ENCODE peak calls at places on chromosomes 4 and X, in nine cellular contexts. One of them, this sample, is unnamed.

GRCh38 chr4:128635939-128636551 is 173.5 kb upstream of the JADE1 start:
- DNase-seq in endothelial cell: no peak
- DNase-seq in progenitor cell of endocrine pancreas: no peak
- DNase-seq in brain microvascular endothelial cell: no peak
- DNase-seq in PC-3: no peak
- DNase-seq in testis: no peak
- DNase-seq in WTC11: no peak
- DNase-seq in heart right ventricle: no peak
- DNase-seq in kidney epithelial cell: no peak
- DNase-seq in this sample: no peak

GRCh38 chr4:107482546-107482945 is 237.5 kb downstream of the PAPSS1 start:
- DNase-seq in kidney epithelial cell: no peak
- DNase-seq in WTC11: no peak
- DNase-seq in testis: no peak
- DNase-seq in brain microvascular endothelial cell: no peak
- DNase-seq in PC-3: no peak
- DNase-seq in progenitor cell of endocrine pancreas: no peak
- DNase-seq in endothelial cell: no peak
- DNase-seq in heart right ventricle: no peak
- DNase-seq in this sample: no peak

GRCh38 chrX:19571708-19572107 is 56.4 kb upstream of the MAP3K15 start:
- DNase-seq in endothelial cell: no peak
- DNase-seq in progenitor cell of endocrine pancreas: no peak
- DNase-seq in kidney epithelial cell: no peak
- DNase-seq in brain microvascular endothelial cell: no peak
- DNase-seq in testis: no peak
- DNase-seq in PC-3: no peak
- DNase-seq in WTC11: no peak
- DNase-seq in heart right ventricle: no peak
- DNase-seq in this sample: no peak

GRCh38 chr4:15413010-15413622 is 14.7 kb upstream of the C1QTNF7 start:
- DNase-seq in progenitor cell of endocrine pancreas: no peak
- DNase-seq in PC-3: no peak
- DNase-seq in endothelial cell: no peak
- DNase-seq in WTC11: no peak
- DNase-seq in kidney epithelial cell: no peak
- DNase-seq in testis: no peak
- DNase-seq in brain microvascular endothelial cell: no peak
- DNase-seq in heart right ventricle: no peak
- DNase-seq in this sample: no peak

GRCh38 chr4:73870260-73870659 is 1.1 kb downstream of the CXCL1 start:
- DNase-seq in endothelial cell: no peak
- DNase-seq in PC-3: peak
- DNase-seq in WTC11: no peak
- DNase-seq in heart right ventricle: no peak
- DNase-seq in testis: no peak
- DNase-seq in brain microvascular endothelial cell: no peak
- DNase-seq in kidney epithelial cell: no peak
- DNase-seq in progenitor cell of endocrine pancreas: no peak
- DNase-seq in this sample: no peak

GRCh38 chr4:139735381-139736256 is 70.0 kb downstream of the MGST2 start:
- DNase-seq in kidney epithelial cell: no peak
- DNase-seq in WTC11: peak
- DNase-seq in PC-3: no peak
- DNase-seq in testis: peak
- DNase-seq in endothelial cell: peak
- DNase-seq in heart right ventricle: no peak
- DNase-seq in progenitor cell of endocrine pancreas: peak
- DNase-seq in brain microvascular endothelial cell: peak
- DNase-seq in this sample: peak

GRCh38 chrX:108304210-108304609 is 134.0 kb downstream of the COL4A6 start:
- DNase-seq in testis: no peak
- DNase-seq in kidney epithelial cell: no peak
- DNase-seq in PC-3: peak
- DNase-seq in heart right ventricle: no peak
- DNase-seq in endothelial cell: no peak
- DNase-seq in brain microvascular endothelial cell: no peak
- DNase-seq in progenitor cell of endocrine pancreas: no peak
- DNase-seq in WTC11: no peak
- DNase-seq in this sample: no peak

GRCh38 chr4:101730291-101731117 is 60.0 kb upstream of the BANK1 start:
- DNase-seq in PC-3: peak
- DNase-seq in progenitor cell of endocrine pancreas: peak
- DNase-seq in endothelial cell: peak
- DNase-seq in testis: peak
- DNase-seq in WTC11: peak
- DNase-seq in heart right ventricle: peak
- DNase-seq in kidney epithelial cell: peak
- DNase-seq in brain microvascular endothelial cell: peak
- DNase-seq in this sample: peak

GRCh38 chr4:188254211-188254610 is 115.0 kb downstream of the TRIML1 start:
- DNase-seq in PC-3: no peak
- DNase-seq in brain microvascular endothelial cell: peak
- DNase-seq in kidney epithelial cell: no peak
- DNase-seq in heart right ventricle: no peak
- DNase-seq in progenitor cell of endocrine pancreas: no peak
- DNase-seq in testis: no peak
- DNase-seq in endothelial cell: no peak
- DNase-seq in WTC11: no peak
- DNase-seq in this sample: no peak

GRCh38 chr4:149344436-149344835 is 471.2 kb downstream of the IQCM start:
- DNase-seq in WTC11: no peak
- DNase-seq in kidney epithelial cell: peak
- DNase-seq in PC-3: peak
- DNase-seq in heart right ventricle: no peak
- DNase-seq in testis: no peak
- DNase-seq in endothelial cell: no peak
- DNase-seq in brain microvascular endothelial cell: peak
- DNase-seq in progenitor cell of endocrine pancreas: no peak
- DNase-seq in this sample: no peak

GRCh38 chr4:180557348-180557747 is 1685.9 kb upstream of the TENM3 start:
- DNase-seq in heart right ventricle: no peak
- DNase-seq in kidney epithelial cell: no peak
- DNase-seq in WTC11: no peak
- DNase-seq in progenitor cell of endocrine pancreas: no peak
- DNase-seq in PC-3: peak
- DNase-seq in testis: no peak
- DNase-seq in endothelial cell: no peak
- DNase-seq in brain microvascular endothelial cell: no peak
- DNase-seq in this sample: no peak
- TF ChIP-seq CTCF in heart right ventricle: no peak
- TF ChIP-seq CTCF in kidney epithelial cell: peak
- TF ChIP-seq CTCF in WTC11: peak
- TF ChIP-seq CTCF in progenitor cell of endocrine pancreas: peak
- TF ChIP-seq CTCF in PC-3: peak
- TF ChIP-seq CTCF in testis: no peak
- TF ChIP-seq CTCF in endothelial cell: peak
- TF ChIP-seq CTCF in brain microvascular endothelial cell: peak
- TF ChIP-seq CTCF in this sample: peak

GRCh38 chr4:181416966-181417365 is 826.2 kb upstream of the TENM3 start:
- DNase-seq in heart right ventricle: no peak
- DNase-seq in brain microvascular endothelial cell: no peak
- DNase-seq in endothelial cell: no peak
- DNase-seq in PC-3: no peak
- DNase-seq in WTC11: no peak
- DNase-seq in progenitor cell of endocrine pancreas: no peak
- DNase-seq in testis: peak
- DNase-seq in kidney epithelial cell: no peak
- DNase-seq in this sample: no peak
- TF ChIP-seq CTCF in heart right ventricle: no peak
- TF ChIP-seq CTCF in brain microvascular endothelial cell: no peak
- TF ChIP-seq CTCF in endothelial cell: no peak
- TF ChIP-seq CTCF in PC-3: no peak
- TF ChIP-seq CTCF in WTC11: no peak
- TF ChIP-seq CTCF in progenitor cell of endocrine pancreas: no peak
- TF ChIP-seq CTCF in testis: no peak
- TF ChIP-seq CTCF in kidney epithelial cell: no peak
- TF ChIP-seq CTCF in this sample: no peak

DNA sequence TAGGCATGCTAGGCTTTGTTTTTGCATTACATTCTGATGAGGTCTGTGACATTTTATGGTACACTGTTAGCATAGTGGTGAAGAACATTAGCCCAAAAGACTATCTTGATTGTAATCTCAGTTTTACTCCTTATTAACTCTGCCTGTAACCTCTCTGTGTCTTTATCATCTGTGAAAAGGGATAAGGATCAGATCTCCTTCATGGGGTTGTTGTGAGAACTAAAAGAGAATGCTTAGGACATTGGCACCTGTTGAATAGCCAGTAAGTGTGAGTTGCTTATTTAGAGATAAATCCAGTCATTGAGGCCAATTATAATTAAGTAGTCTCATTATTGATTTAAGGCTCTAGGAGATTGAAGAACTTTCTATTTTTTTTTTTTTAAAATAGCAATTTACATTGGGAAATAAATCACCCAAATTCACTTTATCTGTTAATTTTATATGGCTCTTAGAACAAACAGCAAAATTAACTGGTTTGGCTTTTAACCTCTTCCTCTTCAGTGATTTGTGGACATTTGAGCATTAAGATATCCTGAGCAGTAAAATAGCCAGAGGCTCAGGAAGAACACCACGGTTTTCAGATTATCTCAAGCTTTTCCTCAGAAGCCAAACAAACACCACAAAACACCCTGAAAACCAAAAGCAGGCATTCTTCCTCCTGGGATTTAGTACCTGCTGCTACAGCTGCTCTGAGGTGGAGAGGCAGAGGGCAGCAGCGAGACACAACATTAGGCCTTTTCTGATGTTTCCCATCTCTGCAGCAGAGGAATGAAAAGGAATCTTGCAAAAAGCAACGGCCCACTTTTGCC is 192.9 kb downstream of the ARHGAP10 start:
- DNase-seq in heart right ventricle: peak
- DNase-seq in testis: peak
- DNase-seq in progenitor cell of endocrine pancreas: no peak
- DNase-seq in WTC11: peak
- DNase-seq in endothelial cell: peak
- DNase-seq in PC-3: peak
- DNase-seq in kidney epithelial cell: no peak
- DNase-seq in brain microvascular endothelial cell: peak
- DNase-seq in this sample: peak
- TF ChIP-seq CTCF in heart right ventricle: peak
- TF ChIP-seq CTCF in testis: no peak
- TF ChIP-seq CTCF in progenitor cell of endocrine pancreas: peak
- TF ChIP-seq CTCF in WTC11: no peak
- TF ChIP-seq CTCF in endothelial cell: no peak
- TF ChIP-seq CTCF in PC-3: peak
- TF ChIP-seq CTCF in kidney epithelial cell: peak
- TF ChIP-seq CTCF in brain microvascular endothelial cell: peak
- TF ChIP-seq CTCF in this sample: peak

DNA sequence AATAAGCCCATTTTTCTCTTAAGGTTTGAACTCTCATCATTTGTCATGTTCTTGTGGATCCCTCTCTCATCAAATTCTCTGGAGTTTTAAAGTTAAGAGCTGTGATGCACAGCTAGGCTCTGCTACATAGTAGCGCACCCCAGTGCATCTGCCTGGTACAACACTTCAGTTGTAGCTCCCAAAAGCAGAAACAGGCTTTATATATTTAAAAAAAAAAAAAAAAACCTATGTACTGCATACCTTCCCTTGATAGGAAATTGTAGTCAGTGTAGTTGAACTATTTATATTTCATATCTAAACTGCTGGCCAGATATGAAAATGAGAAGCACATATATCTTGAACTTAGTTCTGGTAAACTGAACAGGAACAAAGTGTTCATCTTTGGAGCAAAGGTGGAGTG is 131.4 kb downstream of the KLHL13 start:
- DNase-seq in progenitor cell of endocrine pancreas: no peak
- DNase-seq in endothelial cell: peak
- DNase-seq in WTC11: peak
- DNase-seq in brain microvascular endothelial cell: no peak
- DNase-seq in PC-3: peak
- DNase-seq in kidney epithelial cell: no peak
- DNase-seq in heart right ventricle: no peak
- DNase-seq in testis: no peak
- DNase-seq in this sample: no peak
- TF ChIP-seq CTCF in progenitor cell of endocrine pancreas: peak
- TF ChIP-seq CTCF in endothelial cell: no peak
- TF ChIP-seq CTCF in WTC11: peak
- TF ChIP-seq CTCF in brain microvascular endothelial cell: peak
- TF ChIP-seq CTCF in PC-3: peak
- TF ChIP-seq CTCF in kidney epithelial cell: peak
- TF ChIP-seq CTCF in heart right ventricle: peak
- TF ChIP-seq CTCF in testis: no peak
- TF ChIP-seq CTCF in this sample: peak

GRCh38 chr4:14260591-14260990 is 633.1 kb upstream of the BOD1L1 start:
- DNase-seq in testis: no peak
- DNase-seq in heart right ventricle: no peak
- DNase-seq in progenitor cell of endocrine pancreas: no peak
- DNase-seq in kidney epithelial cell: no peak
- DNase-seq in endothelial cell: no peak
- DNase-seq in PC-3: no peak
- DNase-seq in WTC11: no peak
- DNase-seq in brain microvascular endothelial cell: no peak
- DNase-seq in this sample: no peak

GRCh38 chr4:14257903-14258302 is 630.4 kb upstream of the BOD1L1 start:
- DNase-seq in endothelial cell: no peak
- DNase-seq in progenitor cell of endocrine pancreas: no peak
- DNase-seq in heart right ventricle: no peak
- DNase-seq in WTC11: no peak
- DNase-seq in kidney epithelial cell: no peak
- DNase-seq in PC-3: no peak
- DNase-seq in brain microvascular endothelial cell: no peak
- DNase-seq in testis: no peak
- DNase-seq in this sample: no peak

GRCh38 chr4:14259926-14260325 is 632.4 kb upstream of the BOD1L1 start:
- DNase-seq in brain microvascular endothelial cell: no peak
- DNase-seq in testis: no peak
- DNase-seq in heart right ventricle: no peak
- DNase-seq in endothelial cell: no peak
- DNase-seq in kidney epithelial cell: no peak
- DNase-seq in progenitor cell of endocrine pancreas: no peak
- DNase-seq in PC-3: no peak
- DNase-seq in WTC11: no peak
- DNase-seq in this sample: no peak

GRCh38 chr4:14254252-14254651 is 626.7 kb upstream of the BOD1L1 start:
- DNase-seq in kidney epithelial cell: no peak
- DNase-seq in heart right ventricle: peak
- DNase-seq in brain microvascular endothelial cell: peak
- DNase-seq in testis: peak
- DNase-seq in WTC11: peak
- DNase-seq in PC-3: peak
- DNase-seq in endothelial cell: peak
- DNase-seq in progenitor cell of endocrine pancreas: peak
- DNase-seq in this sample: peak

GRCh38 chr4:14254806-14255445 is 627.4 kb upstream of the BOD1L1 start:
- DNase-seq in heart right ventricle: no peak
- DNase-seq in testis: no peak
- DNase-seq in PC-3: no peak
- DNase-seq in WTC11: no peak
- DNase-seq in progenitor cell of endocrine pancreas: no peak
- DNase-seq in kidney epithelial cell: no peak
- DNase-seq in brain microvascular endothelial cell: no peak
- DNase-seq in endothelial cell: no peak
- DNase-seq in this sample: no peak
- TF ChIP-seq CTCF in heart right ventricle: no peak
- TF ChIP-seq CTCF in testis: no peak
- TF ChIP-seq CTCF in PC-3: no peak
- TF ChIP-seq CTCF in WTC11: no peak
- TF ChIP-seq CTCF in progenitor cell of endocrine pancreas: no peak
- TF ChIP-seq CTCF in kidney epithelial cell: no peak
- TF ChIP-seq CTCF in brain microvascular endothelial cell: no peak
- TF ChIP-seq CTCF in endothelial cell: no peak
- TF ChIP-seq CTCF in this sample: no peak

This sample was measured in nephron progenitor cell.